ENCODE peak calls at places on chromosomes 16 and 17, in eight cellular contexts. V, T, Q, G, E, W, J and C are unnamed samples.

GRCh38 chr16:4936991-4937781 is at the start of gene PPL:
- DNase-seq in V (peak; percentile 57), T (peak; percentile 41), Q (no peak), G (no peak), E (peak; percentile 82), W (peak; percentile 35), J (peak; percentile 94), C (no peak)

GRCh38 chr16:23072769-23073549 is 76.3 kb downstream of the USP31 start:
- DNase-seq in V (no peak), T (no peak), Q (peak; percentile 65), G (peak; percentile 25), E (no peak), W (no peak), J (no peak), C (no peak)

GRCh38 chr17:29619251-29619650 is 3.5 kb downstream of the CORO6 start:
- DNase-seq in V (no peak), T (no peak), Q (peak; percentile 24), G (no peak), E (peak; percentile 80), W (peak; percentile 70), J (no peak), C (no peak)

GRCh38 chr16:11379420-11379819 is 34.2 kb downstream of the RMI2 start:
- DNase-seq in V (no peak), T (no peak), Q (peak; percentile 71), G (no peak), E (no peak), W (no peak), J (no peak), C (no peak)

GRCh38 chr16:65815707-65816106 is 550.8 kb upstream of the CDH5 start:
- DNase-seq in V (no peak), T (no peak), Q (no peak), G (no peak), E (no peak), W (no peak), J (no peak), C (no peak)

GRCh38 chr16:9102379-9102778 is 10.9 kb downstream of the HAPSTR1 start:
- DNase-seq in V (no peak), T (no peak), Q (peak; percentile 94), G (no peak), E (no peak), W (peak; percentile 63), J (no peak), C (no peak)

GRCh38 chr17:47875586-47875985 is 20.4 kb upstream of the SP2 start:
- DNase-seq in V (no peak), T (no peak), Q (peak; percentile 27), G (no peak), E (no peak), W (no peak), J (peak; percentile 9), C (no peak)

GRCh38 chr17:55386931-55387330 is 34.7 kb downstream of the MMD start:
- DNase-seq in V (no peak), T (no peak), Q (no peak), G (no peak), E (no peak), W (no peak), J (no peak), C (no peak)

GRCh38 chr17:50095626-50096037 is 481 bp downstream of the PDK2 start:
- DNase-seq in V (no peak), T (peak; percentile 16), Q (no peak), G (no peak), E (no peak), W (peak; percentile 38), J (no peak), C (no peak)

GRCh38 chr17:28173801-28174200 is 131.3 kb downstream of the NLK start:
- DNase-seq in V (no peak), T (no peak), Q (peak; percentile 42), G (no peak), E (no peak), W (peak; percentile 57), J (no peak), C (no peak)

GRCh38 chr16:8730335-8730915 is 56.0 kb downstream of the ABAT start:
- DNase-seq in V (no peak), T (no peak), Q (no peak), G (no peak), E (peak; percentile 9), W (no peak), J (no peak), C (no peak)

GRCh38 chr16:12500771-12501170 is 302.9 kb downstream of the CPPED1 start:
- DNase-seq in V (no peak), T (no peak), Q (no peak), G (no peak), E (no peak), W (no peak), J (peak; percentile 71), C (no peak)

GRCh38 chr16:29663829-29664132 is 734 bp downstream of the SPN start:
- DNase-seq in V (no peak), T (no peak), Q (no peak), G (no peak), E (no peak), W (no peak), J (no peak), C (peak; percentile 29)

GRCh38 chr17:79082311-79083190 is 7.9 kb downstream of the ENGASE start:
- DNase-seq in V (peak; percentile 84), T (peak; percentile 81), Q (no peak), G (peak; percentile 89), E (no peak), W (peak; percentile 53), J (no peak), C (peak; percentile 38)

GRCh38 chr17:63240106-63240505 is 206.0 kb downstream of the CYB561 start:
- DNase-seq in V (no peak), T (no peak), Q (no peak), G (no peak), E (no peak), W (no peak), J (no peak), C (no peak)

GRCh38 chr17:65787503-65787902 is 226.1 kb upstream of the AXIN2 start:
- DNase-seq in V (no peak), T (no peak), Q (no peak), G (no peak), E (no peak), W (no peak), J (no peak), C (no peak)

GRCh38 chr17:38577244-38577643 is 28.5 kb downstream of the SRCIN1 start:
- DNase-seq in V (no peak), T (no peak), Q (no peak), G (no peak), E (no peak), W (no peak), J (no peak), C (no peak)

GRCh38 chr17:67528751-67529436 is 151.8 kb downstream of the PITPNC1 start:
- DNase-seq in V (no peak), T (peak; percentile 92), Q (peak; percentile 95), G (peak; percentile 81), E (peak; percentile 83), W (peak; percentile 71), J (peak; percentile 77), C (no peak)

GRCh38 chr16:82834156-82834758 is 207.5 kb downstream of the CDH13 start:
- DNase-seq in V (no peak), T (peak; percentile 15), Q (peak; percentile 51), G (no peak), E (no peak), W (no peak), J (no peak), C (peak; percentile 21)
- TF ChIP-seq CTCF in V (no peak), T (no peak), Q (no peak), G (no peak), E (no peak), W (no peak), J (no peak), C (no peak)

GRCh38 chr16:31474778-31475738 is 3.1 kb downstream of the TGFB1I1 start:
- DNase-seq in V (no peak), T (no peak), Q (no peak), G (no peak), E (no peak), W (no peak), J (no peak), C (no peak)

GRCh38 chr16:31473300-31474052 is 1.5 kb downstream of the TGFB1I1 start:
- DNase-seq in V (no peak), T (no peak), Q (no peak), G (no peak), E (no peak), W (no peak), J (no peak), C (no peak)

GRCh38 chr16:31475949-31476304 is 4.0 kb downstream of the TGFB1I1 start:
- DNase-seq in V (no peak), T (no peak), Q (no peak), G (no peak), E (no peak), W (no peak), J (peak; percentile 75), C (no peak)

GRCh38 chr16:31472559-31473203 is 729 bp downstream of the TGFB1I1 start:
- DNase-seq in V (peak; percentile 74), T (peak; percentile 71), Q (peak; percentile 91), G (peak; percentile 89), E (peak; percentile 98), W (peak; percentile 96), J (peak; percentile 91), C (no peak)

DNA sequence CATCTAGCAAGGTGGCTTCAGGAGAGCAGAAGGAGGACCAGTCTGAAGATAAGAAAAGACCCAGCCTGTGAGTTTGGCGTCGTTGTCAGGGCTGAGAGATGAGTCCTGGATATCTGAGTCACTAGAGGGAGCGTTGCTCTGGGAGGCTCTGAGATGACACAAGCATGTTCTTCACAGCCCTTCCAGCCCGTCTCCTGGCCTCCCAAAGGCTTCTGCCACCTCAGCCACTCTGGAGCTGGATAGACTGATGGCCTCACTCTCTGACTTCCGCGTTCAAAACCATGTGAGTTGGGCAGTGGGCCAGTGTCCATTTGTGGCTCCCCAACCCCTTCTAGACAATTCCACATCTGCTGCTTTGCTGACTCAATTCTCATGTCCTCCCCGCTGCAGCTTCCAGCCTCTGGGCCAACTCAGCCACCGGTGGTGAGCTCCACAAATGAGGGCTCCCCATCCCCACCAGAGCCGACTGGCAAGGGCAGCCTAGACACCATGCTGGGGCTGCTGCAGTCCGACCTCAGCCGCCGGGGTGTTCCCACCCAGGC is 2.3 kb downstream of the TGFB1I1 start:
- DNase-seq in V (no peak), T (no peak), Q (peak; percentile 95), G (no peak), E (no peak), W (peak; percentile 62), J (no peak), C (no peak)
- TF ChIP-seq CTCF in V (no peak), T (no peak), Q (no peak), G (no peak), E (no peak), W (no peak), J (no peak), C (no peak)

GRCh38 chr17:80511222-80512180 is 33.1 kb upstream of the RPTOR start:
- DNase-seq in V (no peak), T (no peak), Q (no peak), G (no peak), E (no peak), W (no peak), J (no peak), C (no peak)
- TF ChIP-seq CTCF in V (no peak), T (no peak), Q (no peak), G (no peak), E (no peak), W (peak; percentile 12), J (no peak), C (no peak)

DNA sequence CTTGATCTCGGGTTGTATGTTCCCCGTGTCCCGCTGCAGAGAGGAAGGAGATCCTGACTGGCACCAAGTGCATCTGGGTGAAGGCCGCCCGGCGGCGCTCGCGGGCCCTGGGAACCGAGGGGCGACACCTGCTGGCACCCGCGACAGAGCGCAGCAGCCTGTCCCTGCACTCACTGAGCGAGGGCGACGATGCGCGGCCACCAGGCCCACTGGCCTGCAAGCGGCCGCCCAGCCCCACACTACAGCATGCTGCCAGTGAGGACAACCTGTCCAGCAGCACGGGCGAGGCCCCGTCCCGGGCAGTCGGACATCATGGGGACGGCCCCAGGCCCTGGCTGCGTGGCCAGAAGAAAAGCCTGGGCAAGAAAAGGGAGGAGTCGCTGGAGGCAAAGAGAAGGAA is 7.5 kb downstream of the BTBD17 start:
- DNase-seq in V (no peak), T (peak; percentile 80), Q (peak; percentile 7), G (peak; percentile 77), E (no peak), W (no peak), J (no peak), C (peak; percentile 45)
- TF ChIP-seq CTCF in V (peak; percentile 30), T (peak; percentile 46), Q (no peak), G (peak; percentile 87), E (no peak), W (peak; percentile 16), J (peak; percentile 53), C (peak; percentile 59)